ENCODE peak calls at places on chromosomes 3 and 15, in four cellular contexts. V is germinal center; R is activated CD4-positive, alpha-beta T cell treated with anti-CD3 and anti-CD28 coated beads, Interleukin-2, amount 10 ng/mL, durations not matched to agents 7 days and 5 days; P is fibroblast of gingiva. U is an unnamed sample.

GRCh38 chr15:38195191-38195901 is 57.3 kb upstream of the SPRED1 start:
- DNase-seq in P (peak; percentile 86), R (no peak), V (no peak), U (no peak)

GRCh38 chr15:60412026-60412425 is 14.2 kb upstream of the ANXA2 start:
- DNase-seq in R (no peak), P (no peak), V (no peak), U (no peak)

GRCh38 chr3:15557511-15557946 is 36.0 kb upstream of the COLQ start:
- DNase-seq in P (peak; percentile 54), R (peak; percentile 87), V (peak; percentile 48), U (peak; percentile 80)

GRCh38 chr15:52635908-52636307 is 43.3 kb downstream of the ATOSA start:
- DNase-seq in R (no peak), P (no peak), V (no peak), U (no peak)

GRCh38 chr3:41681479-41681878 is 280.4 kb downstream of the ULK4 start:
- DNase-seq in P (peak; percentile 96), V (no peak), R (no peak), U (no peak)

GRCh38 chr3:46670000-46670890 is 23.2 kb downstream of the ALS2CL start:
- DNase-seq in V (no peak), R (no peak), P (no peak), U (peak; percentile 12)

GRCh38 chr3:29649815-29650547 is 369.1 kb downstream of the RBMS3 start:
- DNase-seq in V (peak; percentile 2), P (no peak), R (no peak), U (no peak)

GRCh38 chr3:4772171-4772804 is 206.9 kb upstream of the BHLHE40 start:
- DNase-seq in V (no peak), P (peak; percentile 67), R (no peak), U (no peak)

GRCh38 chr3:132347095-132347494 is 29.9 kb downstream of the ACP3 start:
- DNase-seq in V (no peak), R (no peak), P (peak; percentile 65), U (no peak)

U was measured in B cell.